ENCODE peak calls at places on chromosome 20, in seven cellular contexts. K, L, J, H, A, G and V are unnamed samples.

GRCh38 chr20:64070244-64070993 is 7.4 kb downstream of the TCEA2 start:
- DNase-seq in K (no peak), L (no peak), J (no peak), H (no peak), A (no peak), G (no peak), V (no peak)

GRCh38 chr20:36629719-36630340 is 16.2 kb downstream of the SLA2 start:
- DNase-seq in K (no peak), L (peak; percentile 14), J (no peak), H (no peak), A (no peak), G (no peak), V (no peak)

GRCh38 chr20:17675519-17676377 is 6.3 kb downstream of the RRBP1 start:
- DNase-seq in K (no peak), L (peak; percentile 49), J (peak; percentile 65), H (no peak), A (no peak), G (no peak), V (no peak)

GRCh38 chr20:11302436-11302835 is 615.3 kb upstream of the BTBD3 start:
- DNase-seq in K (peak; percentile 79), L (peak; percentile 72), J (peak; percentile 8), H (no peak), A (no peak), G (no peak), V (no peak)

GRCh38 chr20:57479196-57479595 is 45.7 kb downstream of the CTCFL start:
- DNase-seq in K (no peak), L (no peak), J (no peak), H (no peak), A (no peak), G (no peak), V (no peak)

GRCh38 chr20:55888655-55889054 is 116.7 kb downstream of the CBLN4 start:
- DNase-seq in K (no peak), L (no peak), J (no peak), H (no peak), A (no peak), G (no peak), V (no peak)

GRCh38 chr20:37259031-37259430 is 2.6 kb downstream of the GHRH start:
- DNase-seq in K (no peak), L (no peak), J (no peak), H (no peak), A (no peak), G (no peak), V (no peak)

GRCh38 chr20:17896247-17896723 is 72.3 kb downstream of the SNX5 start:
- DNase-seq in K (no peak), L (no peak), J (no peak), H (no peak), A (no peak), G (no peak), V (no peak)

GRCh38 chr20:5085380-5085779 is 34.4 kb downstream of the PCNA start:
- DNase-seq in K (no peak), L (no peak), J (no peak), H (no peak), A (no peak), G (no peak), V (no peak)